ENCODE peak calls at places on chromosome 19, in five cellular contexts. M is IMR-90, P is H1, D is neuronal stem cell, Y is trophoblast cell. U is an unnamed sample.

GRCh38 chr19:32638625-32639024 is 36.4 kb downstream of the ANKRD27 start:
- DNase-seq in D (no peak), Y (no peak), M (no peak), P (no peak), U (no peak)

GRCh38 chr19:45947926-45948325 is 25.7 kb downstream of the NOVA2 start:
- DNase-seq in Y (no peak), M (peak; percentile 36), P (no peak), D (no peak), U (no peak)

GRCh38 chr19:17419154-17419490 is 725 bp upstream of the MVB12A start:
- DNase-seq in M (no peak), Y (no peak), D (no peak), P (no peak), U (peak; percentile 43)

GRCh38 chr19:17681505-17682125 is 6.5 kb downstream of the UNC13A start:
- DNase-seq in P (no peak), D (no peak), M (peak; percentile 56), Y (no peak), U (peak; percentile 78)

GRCh38 chr19:55472463-55472862 is 4.0 kb upstream of the ZNF628 start:
- DNase-seq in Y (no peak), M (peak; percentile 79), D (no peak), P (no peak), U (no peak)

GRCh38 chr19:39170398-39171231 is 26.1 kb upstream of the NCCRP1 start:
- DNase-seq in P (no peak), D (no peak), M (no peak), Y (no peak), U (no peak)

GRCh38 chr19:43467730-43468129 is 2.3 kb upstream of the LYPD3 start:
- DNase-seq in P (no peak), D (no peak), Y (no peak), M (peak; percentile 70), U (peak; percentile 62)

GRCh38 chr19:38993271-38993670 is 17.7 kb upstream of the FBXO17 start:
- DNase-seq in D (no peak), Y (no peak), P (no peak), M (peak; percentile 74), U (peak; percentile 55)

GRCh38 chr19:35247526-35248309 is 1.1 kb upstream of the LSR start:
- DNase-seq in M (no peak), P (peak; percentile 92), Y (peak; percentile 97), D (peak; percentile 88), U (no peak)

GRCh38 chr19:46932346-46932745 is 71.5 kb downstream of the ARHGAP35 start:
- DNase-seq in P (no peak), D (no peak), Y (no peak), M (peak; percentile 62), U (peak; percentile 50)

GRCh38 chr19:56692496-56692895 is 20.9 kb upstream of the ZNF835 start:
- DNase-seq in D (no peak), P (no peak), M (no peak), Y (no peak), U (no peak)

GRCh38 chr19:51948979-51949378 is 21.7 kb downstream of the ZNF613 start:
- DNase-seq in P (no peak), D (no peak), Y (no peak), M (peak; percentile 23), U (no peak)

DNA sequence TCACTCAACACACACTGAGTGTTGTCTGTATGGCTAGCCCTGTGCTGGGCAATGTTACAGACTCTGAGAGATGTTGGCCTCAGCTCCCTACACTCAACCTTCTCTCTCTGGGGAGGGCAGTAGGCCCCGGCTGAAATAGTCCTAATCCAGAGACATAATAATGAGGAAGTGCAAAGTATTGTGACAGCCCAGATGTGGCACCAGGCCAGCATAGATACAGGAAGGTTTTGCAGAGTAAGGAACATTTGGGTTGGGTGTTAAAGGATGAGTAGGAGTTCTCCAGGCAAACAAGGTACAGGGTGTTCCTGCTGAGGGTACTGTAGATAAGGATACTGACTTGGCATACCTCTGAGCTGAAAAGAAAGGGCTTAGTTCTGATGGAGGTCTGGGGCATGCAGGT is 2.4 kb downstream of the LIN7B start:
- DNase-seq in D (no peak), Y (no peak), M (no peak), P (no peak), U (no peak)
- H3K4me3 ChIP-seq in D (no peak overlapping the region), Y (no peak overlapping the region), M (no peak overlapping the region), P (no peak overlapping the region), U (no peak overlapping the region)

GRCh38 chr19:48553676-48554384 is 1.9 kb downstream of the SULT2B1 start:
- DNase-seq in Y (peak; percentile 99), P (no peak), D (no peak), M (peak; percentile 86), U (peak; percentile 92)
- H2BK120ac ChIP-seq in Y (peak overlapping the region; percentile 95), P (peak overlapping the region; percentile 83), D (peak overlapping the region; percentile 4), M (no peak overlapping the region), U (peak overlapping the region; percentile 68)

GRCh38 chr19:7535035-7535992 is at the start of gene PNPLA6:
- DNase-seq in P (peak; percentile 71), M (peak; percentile 92), Y (peak; percentile 94), D (peak; percentile 89), U (peak; percentile 95)
- H3K14ac ChIP-seq in P (no peak within 1 kb of the TSS), M (peak within 1 kb of the TSS; percentile 88), Y (peak within 1 kb of the TSS; percentile 93), D (peak within 1 kb of the TSS; percentile 47), U (peak within 1 kb of the TSS; percentile 86)

GRCh38 chr19:1322198-1322981 is 36.7 kb downstream of the EFNA2 start:
- DNase-seq in D (no peak), M (no peak), P (no peak), Y (no peak), U (no peak)

GRCh38 chr19:1327125-1327524 is 41.5 kb downstream of the EFNA2 start:
- DNase-seq in M (no peak), D (no peak), P (no peak), Y (no peak), U (no peak)

GRCh38 chr19:1324249-1324791 is 38.6 kb downstream of the EFNA2 start:
- DNase-seq in Y (no peak), M (no peak), P (no peak), D (no peak), U (no peak)

GRCh38 chr19:1324792-1325567 is 39.3 kb downstream of the EFNA2 start:
- DNase-seq in M (peak; percentile 61), D (no peak), Y (peak; percentile 51), P (no peak), U (peak; percentile 47)

GRCh38 chr19:1325568-1326294 is 40.1 kb downstream of the EFNA2 start:
- DNase-seq in Y (no peak), M (no peak), D (no peak), P (no peak), U (no peak)
- H3K4me3 ChIP-seq in Y (no peak overlapping the region), M (no peak overlapping the region), D (no peak overlapping the region), P (no peak overlapping the region), U (no peak overlapping the region)